ENCODE peak calls at places on chromosomes 11 and 22, in nine cellular contexts. One of them, this sample, is unnamed.

GRCh38 chr11:21814169-21814568 is 378.7 kb upstream of the ANO5 start:
- DNase-seq in neuronal stem cell: no peak
- DNase-seq in IMR-90: no peak
- DNase-seq in HCT116: no peak
- DNase-seq in fibroblast of lung: no peak
- DNase-seq in cardiac muscle cell: no peak
- DNase-seq in mammary epithelial cell: no peak
- DNase-seq in foreskin keratinocyte: peak; percentile 11
- DNase-seq in stomach: no peak
- DNase-seq in this sample: no peak

GRCh38 chr11:118699508-118700220 is 20.2 kb upstream of the TREH start:
- DNase-seq in neuronal stem cell: no peak
- DNase-seq in fibroblast of lung: no peak
- DNase-seq in mammary epithelial cell: no peak
- DNase-seq in cardiac muscle cell: no peak
- DNase-seq in stomach: no peak
- DNase-seq in HCT116: no peak
- DNase-seq in IMR-90: no peak
- DNase-seq in foreskin keratinocyte: no peak
- DNase-seq in this sample: no peak

GRCh38 chr11:8055836-8056526 is 25.0 kb upstream of the TUB start:
- DNase-seq in fibroblast of lung: no peak
- DNase-seq in stomach: peak; percentile 8
- DNase-seq in mammary epithelial cell: no peak
- DNase-seq in HCT116: no peak
- DNase-seq in cardiac muscle cell: no peak
- DNase-seq in IMR-90: no peak
- DNase-seq in neuronal stem cell: no peak
- DNase-seq in foreskin keratinocyte: no peak
- DNase-seq in this sample: no peak

GRCh38 chr22:31973739-31974138 is 29.4 kb downstream of the YWHAH start:
- DNase-seq in mammary epithelial cell: no peak
- DNase-seq in foreskin keratinocyte: no peak
- DNase-seq in cardiac muscle cell: no peak
- DNase-seq in IMR-90: no peak
- DNase-seq in neuronal stem cell: no peak
- DNase-seq in HCT116: no peak
- DNase-seq in stomach: no peak
- DNase-seq in fibroblast of lung: no peak
- DNase-seq in this sample: no peak

GRCh38 chr11:47495856-47496217 is 46.9 kb upstream of the RAPSN start:
- DNase-seq in IMR-90: no peak
- DNase-seq in stomach: no peak
- DNase-seq in neuronal stem cell: no peak
- DNase-seq in foreskin keratinocyte: no peak
- DNase-seq in HCT116: no peak
- DNase-seq in mammary epithelial cell: no peak
- DNase-seq in fibroblast of lung: no peak
- DNase-seq in cardiac muscle cell: no peak
- DNase-seq in this sample: no peak

GRCh38 chr22:48210812-48211211 is 1448.4 kb downstream of the TBC1D22A start:
- DNase-seq in cardiac muscle cell: no peak
- DNase-seq in mammary epithelial cell: no peak
- DNase-seq in fibroblast of lung: no peak
- DNase-seq in neuronal stem cell: no peak
- DNase-seq in stomach: no peak
- DNase-seq in IMR-90: no peak
- DNase-seq in HCT116: no peak
- DNase-seq in foreskin keratinocyte: no peak
- DNase-seq in this sample: no peak

GRCh38 chr11:76397383-76397782 is 16.3 kb downstream of the GVQW3 start:
- DNase-seq in stomach: no peak
- DNase-seq in fibroblast of lung: no peak
- DNase-seq in IMR-90: no peak
- DNase-seq in mammary epithelial cell: no peak
- DNase-seq in cardiac muscle cell: no peak
- DNase-seq in neuronal stem cell: no peak
- DNase-seq in foreskin keratinocyte: no peak
- DNase-seq in HCT116: no peak
- DNase-seq in this sample: no peak

GRCh38 chr22:36738416-36739020 is 35.0 kb upstream of the CACNG2 start:
- DNase-seq in foreskin keratinocyte: no peak
- DNase-seq in neuronal stem cell: no peak
- DNase-seq in HCT116: no peak
- DNase-seq in IMR-90: no peak
- DNase-seq in mammary epithelial cell: no peak
- DNase-seq in cardiac muscle cell: no peak
- DNase-seq in fibroblast of lung: no peak
- DNase-seq in stomach: no peak
- DNase-seq in this sample: no peak

GRCh38 chr11:46290598-46291309 is 13.3 kb downstream of the CREB3L1 start:
- DNase-seq in HCT116: no peak
- DNase-seq in neuronal stem cell: no peak
- DNase-seq in stomach: peak; percentile 79
- DNase-seq in foreskin keratinocyte: no peak
- DNase-seq in cardiac muscle cell: peak; percentile 88
- DNase-seq in mammary epithelial cell: no peak
- DNase-seq in IMR-90: peak; percentile 98
- DNase-seq in fibroblast of lung: peak; percentile 98
- DNase-seq in this sample: peak; percentile 69

GRCh38 chr11:118884613-118885274 is 1.1 kb downstream of the CXCR5 start:
- DNase-seq in fibroblast of lung: no peak
- DNase-seq in mammary epithelial cell: no peak
- DNase-seq in stomach: no peak
- DNase-seq in cardiac muscle cell: no peak
- DNase-seq in foreskin keratinocyte: no peak
- DNase-seq in neuronal stem cell: no peak
- DNase-seq in HCT116: no peak
- DNase-seq in IMR-90: no peak
- DNase-seq in this sample: no peak

GRCh38 chr11:59053387-59053786 is 32.7 kb upstream of the GLYATL1B start:
- DNase-seq in cardiac muscle cell: peak; percentile 65
- DNase-seq in stomach: peak; percentile 70
- DNase-seq in mammary epithelial cell: peak; percentile 25
- DNase-seq in HCT116: peak; percentile 40
- DNase-seq in IMR-90: peak; percentile 49
- DNase-seq in fibroblast of lung: peak; percentile 53
- DNase-seq in foreskin keratinocyte: no peak
- DNase-seq in neuronal stem cell: peak; percentile 57
- DNase-seq in this sample: peak; percentile 29

GRCh38 chr11:121210445-121210970 is 82.1 kb upstream of the SC5D start:
- DNase-seq in fibroblast of lung: no peak
- DNase-seq in neuronal stem cell: no peak
- DNase-seq in mammary epithelial cell: no peak
- DNase-seq in cardiac muscle cell: no peak
- DNase-seq in stomach: no peak
- DNase-seq in HCT116: no peak
- DNase-seq in IMR-90: no peak
- DNase-seq in foreskin keratinocyte: no peak
- DNase-seq in this sample: no peak

GRCh38 chr11:95567685-95568084 is 221.9 kb downstream of the FAM76B start:
- DNase-seq in mammary epithelial cell: no peak
- DNase-seq in foreskin keratinocyte: no peak
- DNase-seq in neuronal stem cell: no peak
- DNase-seq in stomach: no peak
- DNase-seq in IMR-90: peak; percentile 63
- DNase-seq in fibroblast of lung: peak; percentile 60
- DNase-seq in HCT116: no peak
- DNase-seq in cardiac muscle cell: no peak
- DNase-seq in this sample: no peak

GRCh38 chr11:13073119-13073981 is 64.2 kb downstream of the RASSF10 start:
- DNase-seq in mammary epithelial cell: peak; percentile 100
- DNase-seq in fibroblast of lung: no peak
- DNase-seq in stomach: no peak
- DNase-seq in foreskin keratinocyte: peak; percentile 98
- DNase-seq in cardiac muscle cell: no peak
- DNase-seq in IMR-90: peak; percentile 79
- DNase-seq in neuronal stem cell: no peak
- DNase-seq in HCT116: peak; percentile 76
- DNase-seq in this sample: no peak

GRCh38 chr22:38946771-38947170 is 10.6 kb upstream of the APOBEC3A start:
- DNase-seq in foreskin keratinocyte: no peak
- DNase-seq in stomach: no peak
- DNase-seq in cardiac muscle cell: no peak
- DNase-seq in neuronal stem cell: no peak
- DNase-seq in IMR-90: no peak
- DNase-seq in HCT116: no peak
- DNase-seq in fibroblast of lung: no peak
- DNase-seq in mammary epithelial cell: no peak
- DNase-seq in this sample: no peak

GRCh38 chr11:10584071-10584501 is 15.6 kb upstream of the LYVE1 start:
- DNase-seq in foreskin keratinocyte: no peak
- DNase-seq in neuronal stem cell: no peak
- DNase-seq in stomach: no peak
- DNase-seq in IMR-90: peak; percentile 75
- DNase-seq in cardiac muscle cell: no peak
- DNase-seq in mammary epithelial cell: no peak
- DNase-seq in fibroblast of lung: peak; percentile 86
- DNase-seq in HCT116: no peak
- DNase-seq in this sample: no peak

GRCh38 chr11:94068764-94069163 is 47.6 kb downstream of the HEPHL1 start:
- DNase-seq in HCT116: no peak
- DNase-seq in IMR-90: no peak
- DNase-seq in foreskin keratinocyte: no peak
- DNase-seq in cardiac muscle cell: no peak
- DNase-seq in mammary epithelial cell: peak; percentile 57
- DNase-seq in neuronal stem cell: no peak
- DNase-seq in stomach: no peak
- DNase-seq in fibroblast of lung: no peak
- DNase-seq in this sample: no peak

GRCh38 chr11:70074701-70075100 is 3.4 kb upstream of the ANO1 start:
- DNase-seq in HCT116: no peak
- DNase-seq in fibroblast of lung: no peak
- DNase-seq in mammary epithelial cell: no peak
- DNase-seq in cardiac muscle cell: no peak
- DNase-seq in foreskin keratinocyte: no peak
- DNase-seq in IMR-90: no peak
- DNase-seq in stomach: no peak
- DNase-seq in neuronal stem cell: no peak
- DNase-seq in this sample: no peak
- H3K27me3 ChIP-seq in HCT116: no peaks in the 10 kb centered on the region
- H3K27me3 ChIP-seq in fibroblast of lung: peaks cover 17% of the 10 kb centered on the region
- H3K27me3 ChIP-seq in mammary epithelial cell: no peaks in the 10 kb centered on the region
- H3K27me3 ChIP-seq in cardiac muscle cell: peaks cover 89% of the 10 kb centered on the region
- H3K27me3 ChIP-seq in foreskin keratinocyte: peaks cover 25% of the 10 kb centered on the region
- H3K27me3 ChIP-seq in IMR-90: no peaks in the 10 kb centered on the region
- H3K27me3 ChIP-seq in stomach: peaks cover 21% of the 10 kb centered on the region
- H3K27me3 ChIP-seq in neuronal stem cell: peaks cover 28% of the 10 kb centered on the region
- H3K27me3 ChIP-seq in this sample: peaks cover 26% of the 10 kb centered on the region

GRCh38 chr11:44943696-44944095 is 7.0 kb downstream of the TP53I11 start:
- DNase-seq in fibroblast of lung: no peak
- DNase-seq in foreskin keratinocyte: no peak
- DNase-seq in stomach: no peak
- DNase-seq in neuronal stem cell: no peak
- DNase-seq in mammary epithelial cell: no peak
- DNase-seq in HCT116: no peak
- DNase-seq in cardiac muscle cell: no peak
- DNase-seq in IMR-90: no peak
- DNase-seq in this sample: no peak

GRCh38 chr11:44943118-44943517 is 7.6 kb downstream of the TP53I11 start:
- DNase-seq in IMR-90: no peak
- DNase-seq in HCT116: no peak
- DNase-seq in foreskin keratinocyte: no peak
- DNase-seq in neuronal stem cell: no peak
- DNase-seq in cardiac muscle cell: no peak
- DNase-seq in mammary epithelial cell: no peak
- DNase-seq in fibroblast of lung: no peak
- DNase-seq in stomach: peak; percentile 44
- DNase-seq in this sample: no peak

GRCh38 chr11:44944853-44945235 is 5.8 kb downstream of the TP53I11 start:
- DNase-seq in neuronal stem cell: no peak
- DNase-seq in stomach: no peak
- DNase-seq in fibroblast of lung: no peak
- DNase-seq in IMR-90: no peak
- DNase-seq in cardiac muscle cell: no peak
- DNase-seq in foreskin keratinocyte: no peak
- DNase-seq in mammary epithelial cell: no peak
- DNase-seq in HCT116: no peak
- DNase-seq in this sample: no peak

GRCh38 chr11:44945639-44946038 is 5.0 kb downstream of the TP53I11 start:
- DNase-seq in IMR-90: no peak
- DNase-seq in stomach: no peak
- DNase-seq in foreskin keratinocyte: no peak
- DNase-seq in cardiac muscle cell: no peak
- DNase-seq in fibroblast of lung: no peak
- DNase-seq in HCT116: no peak
- DNase-seq in neuronal stem cell: no peak
- DNase-seq in mammary epithelial cell: no peak
- DNase-seq in this sample: no peak

GRCh38 chr11:44944181-44944852 is 6.4 kb downstream of the TP53I11 start:
- DNase-seq in neuronal stem cell: no peak
- DNase-seq in fibroblast of lung: no peak
- DNase-seq in HCT116: no peak
- DNase-seq in IMR-90: peak; percentile 10
- DNase-seq in stomach: no peak
- DNase-seq in mammary epithelial cell: no peak
- DNase-seq in foreskin keratinocyte: no peak
- DNase-seq in cardiac muscle cell: no peak
- DNase-seq in this sample: no peak
- H3K4me1 ChIP-seq in neuronal stem cell: peaks cover 53% of the 10 kb centered on the region
- H3K4me1 ChIP-seq in fibroblast of lung: peaks cover 17% of the 10 kb centered on the region
- H3K4me1 ChIP-seq in HCT116: peaks cover 11% of the 10 kb centered on the region
- H3K4me1 ChIP-seq in IMR-90: peaks cover 2% of the 10 kb centered on the region
- H3K4me1 ChIP-seq in stomach: peaks cover 13% of the 10 kb centered on the region
- H3K4me1 ChIP-seq in mammary epithelial cell: peaks cover under 1% of the 10 kb centered on the region
- H3K4me1 ChIP-seq in foreskin keratinocyte: peaks cover 3% of the 10 kb centered on the region
- H3K4me1 ChIP-seq in cardiac muscle cell: peaks cover 16% of the 10 kb centered on the region
- H3K4me1 ChIP-seq in this sample: peaks cover 4% of the 10 kb centered on the region

GRCh38 chr11:64580387-64580786 is 10.6 kb upstream of the SLC22A12 start:
- DNase-seq in cardiac muscle cell: no peak
- DNase-seq in mammary epithelial cell: no peak
- DNase-seq in stomach: no peak
- DNase-seq in fibroblast of lung: no peak
- DNase-seq in foreskin keratinocyte: no peak
- DNase-seq in HCT116: no peak
- DNase-seq in neuronal stem cell: no peak
- DNase-seq in IMR-90: no peak
- DNase-seq in this sample: no peak
- H3K27me3 ChIP-seq in cardiac muscle cell: no peaks in the 10 kb centered on the region
- H3K27me3 ChIP-seq in mammary epithelial cell: no peaks in the 10 kb centered on the region
- H3K27me3 ChIP-seq in stomach: no peaks in the 10 kb centered on the region
- H3K27me3 ChIP-seq in fibroblast of lung: no peaks in the 10 kb centered on the region
- H3K27me3 ChIP-seq in foreskin keratinocyte: no peaks in the 10 kb centered on the region
- H3K27me3 ChIP-seq in HCT116: no peaks in the 10 kb centered on the region
- H3K27me3 ChIP-seq in neuronal stem cell: no peaks in the 10 kb centered on the region
- H3K27me3 ChIP-seq in IMR-90: peaks cover 39% of the 10 kb centered on the region
- H3K27me3 ChIP-seq in this sample: no peaks in the 10 kb centered on the region

DNA sequence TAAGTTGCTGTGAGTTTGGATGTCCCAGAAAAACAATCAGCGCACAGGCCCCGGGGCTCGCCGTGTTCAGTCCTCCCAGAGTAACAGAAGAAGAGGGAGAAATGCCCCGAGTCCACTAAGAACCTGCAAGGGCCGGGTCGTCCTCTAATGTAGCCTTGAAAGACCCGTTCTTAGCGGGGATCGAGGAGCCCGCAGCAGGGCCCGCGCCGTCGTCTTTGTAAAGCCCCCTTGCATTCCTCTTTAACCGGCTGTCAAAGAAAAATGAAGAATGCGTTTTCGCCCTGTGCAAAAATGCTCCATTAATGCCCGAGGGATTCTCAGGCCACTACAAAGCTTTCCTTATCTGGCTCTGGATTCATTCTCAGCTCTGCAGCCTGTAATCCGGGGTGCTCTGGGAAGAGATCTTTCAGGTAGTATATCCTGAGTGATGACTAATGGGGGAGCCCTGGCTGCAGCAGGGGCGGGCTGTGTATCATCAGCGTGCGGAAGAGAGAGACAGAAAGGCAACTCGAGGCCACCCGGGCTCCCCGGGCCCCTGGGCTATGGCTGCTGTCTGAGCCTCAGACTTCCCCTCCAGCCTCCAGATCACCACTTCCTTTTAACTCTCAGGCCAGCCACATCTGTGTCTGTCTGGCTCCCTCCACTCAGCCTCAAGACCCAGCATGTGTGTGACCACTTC is 78.2 kb downstream of the FBLN1 start:
- DNase-seq in stomach: no peak
- DNase-seq in fibroblast of lung: no peak
- DNase-seq in foreskin keratinocyte: no peak
- DNase-seq in mammary epithelial cell: no peak
- DNase-seq in IMR-90: no peak
- DNase-seq in neuronal stem cell: no peak
- DNase-seq in cardiac muscle cell: peak; percentile 7
- DNase-seq in HCT116: no peak
- DNase-seq in this sample: no peak
- H3K4me1 ChIP-seq in stomach: peaks cover 7% of the 10 kb centered on the region
- H3K4me1 ChIP-seq in fibroblast of lung: peaks cover 5% of the 10 kb centered on the region
- H3K4me1 ChIP-seq in foreskin keratinocyte: no peaks in the 10 kb centered on the region
- H3K4me1 ChIP-seq in mammary epithelial cell: no peaks in the 10 kb centered on the region
- H3K4me1 ChIP-seq in IMR-90: peaks cover 13% of the 10 kb centered on the region
- H3K4me1 ChIP-seq in neuronal stem cell: no peaks in the 10 kb centered on the region
- H3K4me1 ChIP-seq in cardiac muscle cell: no peaks in the 10 kb centered on the region
- H3K4me1 ChIP-seq in HCT116: peaks cover 10% of the 10 kb centered on the region
- H3K4me1 ChIP-seq in this sample: no peaks in the 10 kb centered on the region

This sample was measured in gastrocnemius medialis.